ENCODE peak calls at places on chromosomes 16 and 17, in five cellular contexts. K is mammary epithelial cell, V is choroid plexus epithelial cell, P is GM06990, J is AG09309. T is an unnamed sample.

GRCh38 chr16:11412175-11412904 is 67.1 kb downstream of the RMI2 start:
- DNase-seq in K (no peak), P (no peak), J (no peak), V (no peak), T (no peak)

GRCh38 chr17:62615503-62615902 is 12.0 kb upstream of the MRC2 start:
- DNase-seq in K (no peak), V (no peak), P (no peak), J (no peak), T (no peak)

GRCh38 chr17:5502552-5502951 is 16.2 kb downstream of the MIS12 start:
- DNase-seq in P (no peak), V (no peak), K (no peak), J (no peak), T (no peak)

GRCh38 chr17:38511126-38512108 is 83.2 kb downstream of the ARHGAP23 start:
- DNase-seq in J (peak), K (peak), V (peak), P (no peak), T (no peak)

GRCh38 chr17:68378202-68379149 is 78.8 kb downstream of the WIPI1 start:
- DNase-seq in K (peak), V (peak), P (no peak), J (peak), T (peak)

GRCh38 chr17:70022175-70022574 is 52.9 kb upstream of the KCNJ16 start:
- DNase-seq in J (no peak), V (no peak), K (no peak), P (no peak), T (peak)

GRCh38 chr17:50169121-50169764 is 3.4 kb downstream of the SGCA start:
- DNase-seq in K (peak), V (peak), P (peak), J (no peak), T (no peak)

GRCh38 chr17:1779571-1780074 is 17.8 kb downstream of the SERPINF1 start:
- DNase-seq in K (peak), V (peak), P (no peak), J (peak), T (peak)

GRCh38 chr16:27265982-27266381 is 2.6 kb downstream of the NSMCE1 start:
- DNase-seq in P (no peak), K (no peak), J (no peak), V (no peak), T (no peak)

GRCh38 chr16:89410322-89410721 is 80.0 kb downstream of the ANKRD11 start:
- DNase-seq in V (peak), K (no peak), P (no peak), J (no peak), T (no peak)

GRCh38 chr17:71338396-71338795 is 782.4 kb upstream of the SOX9 start:
- DNase-seq in K (peak), V (peak), P (no peak), J (peak), T (no peak)

GRCh38 chr17:76304226-76305134 is 3.6 kb downstream of the QRICH2 start:
- DNase-seq in J (no peak), P (no peak), K (no peak), V (no peak), T (no peak)

GRCh38 chr16:19203374-19203966 is 35.4 kb downstream of the SYT17 start:
- DNase-seq in V (no peak), K (no peak), J (no peak), P (no peak), T (no peak)

GRCh38 chr16:74991593-74992403 is 6.9 kb upstream of the WDR59 start:
- DNase-seq in P (no peak), J (no peak), K (no peak), V (no peak), T (no peak)

GRCh38 chr17:81405382-81406005 is 10.2 kb downstream of the BAHCC1 start:
- DNase-seq in K (no peak), J (no peak), P (no peak), V (peak), T (no peak)

GRCh38 chr17:50269477-50270429 is 4.5 kb upstream of the TMEM92 start:
- DNase-seq in J (no peak), V (peak), K (peak), P (no peak), T (peak)

GRCh38 chr16:15583526-15583925 is 59.4 kb downstream of the MARF1 start:
- DNase-seq in P (no peak), J (no peak), K (no peak), V (no peak), T (no peak)

GRCh38 chr16:89320717-89321501 is 103.4 kb downstream of the ZNF778 start:
- DNase-seq in J (no peak), V (peak), K (no peak), P (no peak), T (no peak)

GRCh38 chr17:48194097-48194550 is 86.6 kb downstream of the SNX11 start:
- DNase-seq in V (no peak), K (peak), J (peak), P (no peak), T (peak)

GRCh38 chr16:65178151-65178550 is 56.3 kb upstream of the CDH11 start:
- DNase-seq in K (no peak), P (no peak), J (no peak), V (peak), T (no peak)

GRCh38 chr17:48011405-48012150 is 26.0 kb downstream of the COPZ2 start:
- DNase-seq in P (no peak), V (peak), K (peak), J (no peak), T (no peak)

GRCh38 chr17:29039764-29040598 is 3.0 kb upstream of the PIPOX start:
- DNase-seq in P (no peak), J (peak), V (peak), K (peak), T (peak)

GRCh38 chr16:54511181-54511731 is 224.7 kb upstream of the IRX3 start:
- DNase-seq in K (no peak), P (no peak), J (peak), V (peak), T (no peak)

GRCh38 chr17:61289408-61290385 is 109.9 kb upstream of the TBX2 start:
- DNase-seq in J (no peak), P (no peak), K (no peak), V (no peak), T (no peak)

GRCh38 chr16:582218-582613 is 7.7 kb upstream of the RAB40C start:
- DNase-seq in K (no peak), V (no peak), P (no peak), J (no peak), T (no peak)

GRCh38 chr16:70473446-70474319 is 19.3 kb downstream of the FCSK start:
- DNase-seq in J (no peak), P (no peak), V (no peak), K (no peak), T (no peak)

GRCh38 chr17:55870044-55870443 is 119.2 kb downstream of the PCTP start:
- DNase-seq in V (no peak), J (no peak), P (no peak), K (no peak), T (no peak)

GRCh38 chr17:28112199-28112995 is 69.9 kb downstream of the NLK start:
- DNase-seq in V (peak), J (no peak), K (no peak), P (no peak), T (no peak)

GRCh38 chr16:4313563-4314531 is 2.0 kb upstream of the GLIS2 start:
- DNase-seq in K (no peak), V (no peak), P (peak), J (no peak), T (no peak)

GRCh38 chr17:1628856-1629646 is 417 bp upstream of the SLC43A2 start:
- DNase-seq in P (peak), J (peak), K (peak), V (peak), T (peak)

GRCh38 chr16:72995151-72995881 is 52.6 kb downstream of the ZFHX3 start:
- DNase-seq in V (no peak), J (no peak), P (no peak), K (no peak), T (no peak)

GRCh38 chr16:2481676-2482075 is 6.7 kb downstream of the TBC1D24 start:
- DNase-seq in K (no peak), V (no peak), J (no peak), P (no peak), T (no peak)

GRCh38 chr16:2484898-2485508 is 10.1 kb downstream of the TBC1D24 start:
- DNase-seq in P (no peak), K (no peak), J (no peak), V (no peak), T (no peak)

GRCh38 chr16:2482181-2483107 is 7.5 kb downstream of the TBC1D24 start:
- DNase-seq in K (peak), V (peak), J (peak), P (no peak), T (no peak)

GRCh38 chr16:2483939-2484897 is 9.3 kb downstream of the TBC1D24 start:
- DNase-seq in K (no peak), J (no peak), P (no peak), V (no peak), T (no peak)

DNA sequence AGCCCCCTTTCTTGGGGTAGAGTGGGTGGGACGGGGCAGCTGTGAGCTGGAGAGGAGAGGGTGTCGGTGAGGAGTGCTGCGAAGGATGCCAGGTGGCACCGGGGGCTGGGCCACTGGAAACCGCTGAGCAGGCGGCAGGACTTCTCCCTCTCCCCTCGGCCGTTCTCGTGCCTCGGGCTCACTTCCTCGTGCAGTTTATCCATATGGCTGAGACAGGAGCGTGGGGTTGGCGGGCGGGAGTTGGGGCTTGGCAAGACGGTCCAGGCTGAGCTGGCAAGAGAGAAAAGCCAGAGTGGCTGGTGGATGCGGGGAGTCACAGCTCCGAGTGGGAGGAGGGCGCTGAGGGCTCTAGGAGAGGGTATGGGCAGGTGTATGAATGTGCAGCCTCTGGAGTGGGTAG is 8.2 kb downstream of the TBC1D24 start:
- DNase-seq in J (no peak), P (no peak), K (no peak), V (no peak), T (no peak)
- H3K4me3 ChIP-seq in J (peak), P (no peak), K (no peak), V (no peak), T (no peak)

DNA sequence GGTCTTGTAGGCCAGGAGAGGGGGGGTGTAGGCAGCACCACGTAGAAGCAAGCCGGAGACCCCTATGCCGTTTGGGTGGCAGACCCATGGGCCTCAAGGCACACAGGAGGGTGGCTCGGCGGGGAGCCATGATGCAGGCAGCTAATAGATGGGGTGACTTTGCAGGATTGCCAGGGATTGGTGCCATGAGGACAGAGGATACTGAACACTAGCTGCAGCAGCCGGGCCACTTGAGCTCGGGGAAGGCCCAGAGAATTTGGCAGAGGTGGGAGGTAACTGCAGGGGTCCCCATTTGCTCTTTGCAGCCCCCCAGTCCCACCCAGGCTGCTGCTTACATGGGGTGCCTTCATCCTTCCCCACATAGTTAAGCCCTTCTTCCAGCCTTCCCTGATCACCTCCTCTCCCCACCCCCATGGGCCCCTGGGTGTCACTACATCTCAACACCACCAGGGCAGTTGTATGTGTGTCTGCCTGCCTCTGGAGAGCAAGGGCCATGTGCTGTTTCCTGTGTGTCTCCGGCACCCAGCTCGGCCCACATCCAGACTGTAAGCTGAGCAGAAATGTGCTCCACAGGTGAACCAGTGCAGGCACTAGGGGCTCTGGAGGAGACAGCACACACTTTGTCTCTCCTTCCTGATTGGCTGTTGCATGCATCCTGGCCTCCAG is 52.1 kb downstream of the SREBF1 start:
- DNase-seq in P (no peak), J (no peak), V (peak), K (no peak), T (no peak)
- TF ChIP-seq CTCF in P (no peak), J (peak), V (peak), K (peak), T (peak)

DNA sequence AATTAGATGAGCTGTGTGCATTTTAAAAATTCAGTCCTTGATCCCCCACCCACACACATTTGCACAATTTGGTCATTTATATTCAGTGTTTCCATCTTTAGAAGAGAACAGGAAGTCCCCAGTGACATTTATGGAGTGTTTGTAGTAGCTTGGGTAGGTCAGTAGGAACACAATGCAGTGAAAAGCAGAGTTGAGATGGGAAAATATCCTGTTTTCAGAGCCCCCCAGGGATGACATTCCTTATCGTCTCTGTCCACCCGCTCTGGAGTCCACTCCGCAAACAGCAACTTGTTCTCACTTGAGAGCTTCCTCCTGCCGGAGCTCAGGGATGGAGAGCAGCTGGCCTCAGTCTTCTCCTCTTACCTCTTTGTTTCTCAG is 332.1 kb downstream of the SEC14L1 start:
- DNase-seq in P (no peak), K (no peak), J (no peak), V (no peak), T (no peak)
- H3K4me3 ChIP-seq in P (no peak), K (no peak), J (no peak), V (no peak), T (no peak)

DNA sequence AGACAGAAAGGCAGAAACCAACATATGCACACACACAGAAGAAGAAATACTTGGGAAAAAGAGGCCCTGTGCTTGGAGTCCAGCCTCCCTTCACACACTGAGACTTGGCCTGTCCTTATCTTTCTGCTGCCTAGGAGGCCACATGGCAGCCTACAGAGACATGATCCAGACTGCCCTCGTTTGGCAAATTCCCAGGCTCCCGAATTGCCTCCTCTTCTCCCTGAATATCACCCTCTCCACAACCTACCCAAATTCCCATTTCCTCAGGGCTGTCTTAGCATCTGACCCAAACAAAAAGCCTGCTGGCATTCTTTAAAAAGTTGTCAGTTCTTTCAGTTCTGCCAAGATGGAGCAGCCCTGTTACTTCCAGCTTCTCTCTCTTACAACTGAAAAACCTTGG is 59.8 kb downstream of the DNAH17 start:
- DNase-seq in P (no peak), V (no peak), K (no peak), J (no peak), T (no peak)
- TF ChIP-seq CTCF in P (no peak), V (no peak), K (no peak), J (no peak), T (no peak)

GRCh38 chr17:6712058-6712853 is 913 bp downstream of the SLC13A5 start:
- DNase-seq in P (no peak), K (peak), V (peak), J (no peak), T (no peak)

GRCh38 chr17:6714315-6714874 is 1.2 kb upstream of the SLC13A5 start:
- DNase-seq in P (no peak), J (no peak), K (no peak), V (no peak), T (no peak)

GRCh38 chr17:6712854-6713129 is 377 bp downstream of the SLC13A5 start:
- DNase-seq in J (no peak), P (no peak), V (no peak), K (no peak), T (no peak)

GRCh38 chr17:6713918-6714271 is 726 bp upstream of the SLC13A5 start:
- DNase-seq in J (no peak), K (no peak), P (no peak), V (no peak), T (no peak)

GRCh38 chr17:6713130-6713917 is at the start of gene SLC13A5:
- DNase-seq in V (peak), K (peak), J (no peak), P (no peak), T (no peak)
- H3K4me3 ChIP-seq in V (peak), K (no peak), J (peak), P (no peak), T (no peak)

GRCh38 chr17:31594416-31594815 is 202.9 kb downstream of the RAB11FIP4 start:
- DNase-seq in P (no peak), J (no peak), K (no peak), V (no peak), T (no peak)
- TF ChIP-seq CTCF in P (no peak), J (no peak), K (no peak), V (no peak), T (no peak)

DNA sequence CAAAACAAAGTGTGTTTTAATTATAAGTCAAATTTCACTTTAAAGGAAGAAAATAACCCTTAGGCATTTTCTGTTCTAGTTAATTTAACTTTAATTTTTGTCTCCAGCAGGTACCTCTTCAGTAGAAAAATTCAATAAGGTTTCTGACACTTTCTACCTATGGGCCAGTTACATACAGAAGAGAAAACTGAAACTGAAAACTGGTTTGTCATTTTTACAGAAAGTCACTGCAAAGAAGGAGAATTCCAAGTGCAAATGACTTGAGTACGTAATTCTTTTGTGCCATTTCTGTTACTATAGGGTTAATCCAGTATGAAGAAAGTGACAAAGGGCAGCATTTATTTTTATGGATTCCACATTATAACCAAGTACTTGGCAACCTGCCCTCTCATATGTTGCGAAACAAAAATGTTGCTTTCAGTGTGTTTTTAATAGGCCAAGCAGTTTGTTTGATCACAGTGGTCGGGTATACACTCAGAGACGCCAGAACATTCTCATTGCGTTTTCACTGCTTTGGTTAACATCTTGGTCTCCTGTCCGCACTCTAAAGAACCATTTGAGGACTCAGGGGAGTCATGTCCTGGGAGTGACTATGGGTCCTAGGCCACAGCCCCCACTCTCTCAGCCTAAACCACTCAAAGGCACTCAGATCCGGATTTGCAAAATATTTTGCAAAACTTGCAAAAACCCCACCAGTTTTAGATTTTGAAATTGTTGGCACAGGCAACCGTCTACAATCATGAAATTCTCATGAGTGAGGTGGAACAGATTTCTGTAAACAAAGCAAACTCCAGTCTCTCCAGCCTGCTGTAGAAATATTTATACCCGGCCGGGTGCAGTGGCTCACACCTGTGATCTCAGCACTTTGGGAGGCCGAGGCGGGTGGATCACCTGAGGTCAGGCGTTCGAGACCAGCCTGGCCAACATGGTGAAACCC is 15.3 kb upstream of the HELZ start:
- DNase-seq in V (peak), K (peak), J (peak), P (no peak), T (peak)
- H3K4me3 ChIP-seq in V (no peak), K (no peak), J (no peak), P (no peak), T (no peak)

T was measured in retinal pigment epithelial cell.